ENCODE peak calls at places on chromosome 6, in eight cellular contexts. I is activated CD4-positive, alpha-beta T cell treated with anti-CD3 and anti-CD28 coated beads, Interleukin-2, amount 10 ng/mL, durations not matched to agents 7 days and 5 days; M is NCI-H1436; W is fibroblast of pulmonary artery; Y is substantia nigra; B is hepatocyte; O is fibroblast of the aortic adventitia; G is foreskin keratinocyte. P is an unnamed sample.

GRCh38 chr6:137549106-137549505 is 54.9 kb upstream of the OLIG3 start:
- DNase-seq in Y (no peak), M (no peak), O (no peak), B (no peak), W (no peak), I (no peak), G (no peak), P (no peak)

GRCh38 chr6:136791296-136792065 is 796 bp downstream of the MAP3K5 start:
- DNase-seq in M (peak), W (peak), Y (peak), G (peak), O (peak), B (peak), I (peak), P (no peak)

GRCh38 chr6:144104898-144105487 is 9.6 kb upstream of the SF3B5 start:
- DNase-seq in W (peak), G (peak), I (peak), M (peak), B (peak), Y (no peak), O (peak), P (peak)

GRCh38 chr6:6486595-6486994 is 101.9 kb upstream of the LY86 start:
- DNase-seq in I (no peak), B (no peak), G (no peak), W (no peak), Y (no peak), M (no peak), O (no peak), P (no peak)

GRCh38 chr6:170135461-170135820 is 155.4 kb downstream of the DLL1 start:
- DNase-seq in I (no peak), O (no peak), B (no peak), G (no peak), W (no peak), M (no peak), Y (no peak), P (no peak)

GRCh38 chr6:166143011-166143410 is 24.6 kb downstream of the TBXT start:
- DNase-seq in W (peak), B (no peak), Y (no peak), O (peak), M (no peak), G (no peak), I (no peak), P (no peak)

GRCh38 chr6:148464319-148465010 is 121.8 kb downstream of the SASH1 start:
- DNase-seq in W (peak), Y (no peak), O (peak), I (peak), M (peak), G (peak), B (peak), P (no peak)

GRCh38 chr6:90216081-90216977 is 80.3 kb downstream of the BACH2 start:
- DNase-seq in I (peak), G (no peak), M (no peak), W (no peak), O (no peak), B (peak), Y (peak), P (no peak)

GRCh38 chr6:3013486-3013885 is 13.8 kb downstream of the NQO2 start:
- DNase-seq in G (peak), I (no peak), Y (no peak), W (peak), O (no peak), B (no peak), M (no peak), P (no peak)

GRCh38 chr6:154529957-154530356 is 19.5 kb upstream of the CNKSR3 start:
- DNase-seq in I (no peak), Y (no peak), O (no peak), M (no peak), G (no peak), W (no peak), B (no peak), P (no peak)

GRCh38 chr6:110526731-110527130 is 50.3 kb upstream of the SLC22A16 start:
- DNase-seq in O (no peak), G (no peak), I (no peak), W (no peak), Y (no peak), M (no peak), B (no peak), P (no peak)

GRCh38 chr6:45438849-45439406 is 61.2 kb upstream of the SUPT3H start:
- DNase-seq in Y (no peak), B (no peak), M (no peak), W (peak), G (peak), O (peak), I (no peak), P (no peak)

GRCh38 chr6:78436335-78436734 is 431.0 kb upstream of the IRAK1BP1 start:
- DNase-seq in M (no peak), B (peak), G (peak), O (peak), I (no peak), W (peak), Y (no peak), P (no peak)

GRCh38 chr6:11207199-11207968 is 25.1 kb downstream of the NEDD9 start:
- DNase-seq in Y (no peak), B (peak), I (no peak), G (peak), M (no peak), O (peak), W (peak), P (peak)

GRCh38 chr6:137896647-137897046 is 29.6 kb downstream of the TNFAIP3 start:
- DNase-seq in Y (no peak), M (no peak), B (no peak), O (no peak), G (no peak), W (no peak), I (no peak), P (no peak)

GRCh38 chr6:2891768-2892170 is 11.3 kb downstream of the SERPINB9 start:
- DNase-seq in O (no peak), I (peak), G (no peak), W (no peak), Y (no peak), M (no peak), B (no peak), P (no peak)

GRCh38 chr6:12420626-12421025 is 130.5 kb downstream of the EDN1 start:
- DNase-seq in Y (no peak), G (peak), I (no peak), O (no peak), B (no peak), M (no peak), W (no peak), P (no peak)

GRCh38 chr6:149855741-149856140 is 8.4 kb downstream of the LRP11 start:
- DNase-seq in O (no peak), G (no peak), W (no peak), Y (no peak), M (no peak), I (no peak), B (no peak), P (no peak)

GRCh38 chr6:41591859-41592502 is 45.8 kb downstream of the FOXP4 start:
- DNase-seq in I (peak), Y (peak), B (peak), G (peak), W (peak), M (peak), O (peak), P (no peak)

GRCh38 chr6:17265570-17265969 is 15.6 kb upstream of the RBM24 start:
- DNase-seq in I (no peak), O (no peak), M (no peak), Y (no peak), B (no peak), W (no peak), G (no peak), P (no peak)

GRCh38 chr6:41451515-41452163 is 94.5 kb upstream of the FOXP4 start:
- DNase-seq in Y (no peak), B (peak), I (no peak), O (peak), W (no peak), M (no peak), G (no peak), P (peak)

GRCh38 chr6:168838000-168838399 is 397.0 kb downstream of the SMOC2 start:
- DNase-seq in B (no peak), M (no peak), Y (no peak), G (no peak), O (no peak), I (no peak), W (no peak), P (no peak)

GRCh38 chr6:147331401-147331800 is 127.2 kb downstream of the STXBP5 start:
- DNase-seq in O (no peak), G (no peak), B (no peak), M (no peak), Y (no peak), I (no peak), W (no peak), P (no peak)

P was measured in BJ.